ENCODE peak calls at places on chromosomes 13 and 19, in ten cellular contexts. A is Panc1; Z is fibroblast of the aortic adventitia; F is A549; G is ACHN; C is left ventricle myocardium superior; P is hypothalamus; U is activated CD4-positive, alpha-beta T cell treated with anti-CD3 and anti-CD28 coated beads, Interleukin-2, amount 10 ng/mL, durations not matched to agents 7 days and 5 days; D is NCI-H1048; B is BJ. V is an unnamed sample.

GRCh38 chr19:12948597-12949362 is 3.1 kb downstream of the RAD23A start:
- DNase-seq in P (no peak), Z (no peak), A (no peak), C (no peak), F (no peak), B (no peak), U (no peak), D (no peak), G (no peak), V (no peak)

GRCh38 chr19:38389101-38389925 is 816 bp downstream of the SPRED3 start:
- DNase-seq in B (no peak), U (no peak), Z (peak; percentile 76), D (no peak), C (no peak), P (no peak), F (peak; percentile 53), G (peak; percentile 68), A (no peak), V (peak; percentile 76)

GRCh38 chr13:109787135-109787954 is 962 bp upstream of the IRS2 start:
- DNase-seq in P (no peak), U (peak; percentile 28), C (peak; percentile 66), A (no peak), B (no peak), D (no peak), F (no peak), Z (no peak), G (peak; percentile 61), V (peak; percentile 78)

GRCh38 chr13:33285420-33286124 is at the start of gene STARD13:
- DNase-seq in U (peak; percentile 6), A (peak; percentile 89), C (peak; percentile 94), G (peak; percentile 96), D (no peak), P (peak; percentile 60), Z (peak; percentile 98), B (peak; percentile 92), F (peak; percentile 84), V (peak; percentile 98)

GRCh38 chr13:81184556-81185265 is 843.8 kb upstream of the SPRY2 start:
- DNase-seq in D (no peak), U (no peak), G (no peak), A (no peak), B (no peak), P (no peak), Z (no peak), F (no peak), C (no peak), V (no peak)

GRCh38 chr13:114105351-114106225 is 26.8 kb downstream of the RASA3 start:
- DNase-seq in C (peak; percentile 29), A (no peak), G (no peak), F (no peak), Z (no peak), P (no peak), D (no peak), U (no peak), B (no peak), V (no peak)

GRCh38 chr13:59342396-59342795 is 821.3 kb downstream of the DIAPH3 start:
- DNase-seq in C (no peak), D (no peak), U (no peak), P (no peak), G (no peak), B (no peak), Z (no peak), F (no peak), A (no peak), V (no peak)

GRCh38 chr19:5225486-5226345 is 114.9 kb downstream of the PTPRS start:
- DNase-seq in G (peak; percentile 16), A (no peak), C (no peak), F (no peak), B (no peak), U (no peak), Z (no peak), P (peak; percentile 7), D (no peak), V (no peak)

GRCh38 chr13:82358284-82358683 is 1524.0 kb downstream of the SLITRK1 start:
- DNase-seq in G (no peak), A (no peak), F (no peak), P (no peak), U (no peak), B (no peak), C (no peak), D (no peak), Z (no peak), V (no peak)

GRCh38 chr13:71634605-71635443 is 232.2 kb downstream of the DACH1 start:
- DNase-seq in P (no peak), B (no peak), U (no peak), A (no peak), F (no peak), C (no peak), G (no peak), Z (no peak), D (no peak), V (peak; percentile 87)

GRCh38 chr13:102838273-102838672 is 7.6 kb upstream of the ERCC5 start:
- DNase-seq in B (no peak), D (no peak), A (no peak), G (no peak), U (no peak), F (no peak), C (no peak), Z (no peak), P (no peak), V (no peak)

GRCh38 chr13:106182404-106182803 is 353.1 kb downstream of the EFNB2 start:
- DNase-seq in F (peak; percentile 4), A (no peak), C (no peak), P (no peak), B (peak; percentile 62), U (no peak), G (peak; percentile 43), D (no peak), Z (peak; percentile 60), V (peak; percentile 48)

GRCh38 chr19:6577410-6578125 is 13.4 kb downstream of the CD70 start:
- DNase-seq in G (no peak), Z (peak; percentile 30), C (no peak), P (no peak), F (peak; percentile 66), D (no peak), U (peak; percentile 21), B (no peak), A (no peak), V (peak; percentile 81)

GRCh38 chr13:37138169-37138568 is 32.7 kb upstream of the CSNK1A1L start:
- DNase-seq in B (no peak), A (no peak), C (no peak), G (peak; percentile 27), Z (no peak), F (peak; percentile 4), P (no peak), D (no peak), U (no peak), V (peak; percentile 61)

V was measured in A673.